ENCODE peak calls at places on chromosomes 3 and 15, in seven cellular contexts. O is myocyte; J is stimulated activated CD4-positive, alpha-beta T cell treated with anti-CD3 and anti-CD28 coated beads, Interleukin-1b, Interleukin-23, amount 100 ng/mL, for 4 hours; D is pons; A is ACHN; Z is HT1080; K is HFFc6. I is an unnamed sample.

GRCh38 chr3:146546366-146546965 is 2.1 kb upstream of the PLSCR1 start:
- DNase-seq in O (no peak), D (no peak), J (no peak), Z (no peak), K (no peak), A (no peak), I (no peak)

GRCh38 chr3:17424137-17424536 is 318.3 kb downstream of the TBC1D5 start:
- DNase-seq in O (no peak), A (no peak), J (no peak), K (no peak), Z (no peak), D (no peak), I (peak; percentile 10)

GRCh38 chr3:146326875-146327543 is 76.1 kb upstream of the PLSCR4 start:
- DNase-seq in J (no peak), K (peak; percentile 68), D (peak; percentile 51), O (peak; percentile 71), Z (peak; percentile 69), A (peak; percentile 43), I (no peak)

GRCh38 chr3:42830437-42831320 is 21.4 kb downstream of the ACKR2 start:
- DNase-seq in K (no peak), D (no peak), A (peak; percentile 37), O (peak; percentile 37), J (no peak), Z (no peak), I (peak; percentile 42)

GRCh38 chr3:121064121-121064520 is 156.1 kb downstream of the STXBP5L start:
- DNase-seq in K (no peak), O (no peak), D (no peak), A (no peak), J (no peak), Z (peak; percentile 50), I (no peak)

GRCh38 chr3:59820352-59820934 is 770.6 kb upstream of the CFAP20DC start:
- DNase-seq in A (no peak), O (peak; percentile 24), K (peak; percentile 34), J (no peak), Z (peak; percentile 86), D (no peak), I (no peak)

GRCh38 chr3:21705769-21706168 is 45.2 kb downstream of the ZNF385D start:
- DNase-seq in K (peak; percentile 74), D (peak; percentile 20), O (peak; percentile 96), Z (peak; percentile 96), A (peak; percentile 58), J (no peak), I (no peak)

GRCh38 chr15:75693501-75694240 is 19.0 kb downstream of the CSPG4 start:
- DNase-seq in A (no peak), D (no peak), K (peak; percentile 42), Z (peak; percentile 56), O (peak; percentile 95), J (no peak), I (no peak)

GRCh38 chr15:101498731-101499480 is 9.4 kb upstream of the PCSK6 start:
- DNase-seq in A (no peak), K (no peak), J (no peak), D (no peak), O (peak; percentile 58), Z (no peak), I (no peak)

GRCh38 chr3:46369675-46370132 is 1.0 kb upstream of the CCR5 start:
- DNase-seq in K (no peak), A (no peak), J (no peak), O (no peak), D (no peak), Z (no peak), I (no peak)

GRCh38 chr3:62833538-62833937 is 41.7 kb downstream of the CADPS start:
- DNase-seq in J (no peak), K (no peak), D (no peak), Z (peak; percentile 8), A (peak; percentile 19), O (peak; percentile 4), I (no peak)

GRCh38 chr3:14352002-14352627 is 50.3 kb upstream of the SLC6A6 start:
- DNase-seq in J (no peak), A (peak; percentile 44), Z (peak; percentile 68), O (no peak), D (no peak), K (no peak), I (no peak)

GRCh38 chr3:94303897-94304296 is 241.0 kb downstream of the NSUN3 start:
- DNase-seq in D (peak; percentile 32), O (peak; percentile 23), K (no peak), Z (no peak), J (no peak), A (peak; percentile 27), I (no peak)

GRCh38 chr15:55277116-55277564 is 12.5 kb downstream of the RAB27A start:
- DNase-seq in K (no peak), D (no peak), Z (peak; percentile 60), J (no peak), A (no peak), O (no peak), I (no peak)

GRCh38 chr3:14434541-14435151 is 32.2 kb downstream of the SLC6A6 start:
- DNase-seq in J (no peak), K (no peak), O (no peak), D (peak; percentile 63), A (no peak), Z (no peak), I (peak; percentile 77)

GRCh38 chr3:108818404-108818803 is 4.2 kb upstream of the TRAT1 start:
- DNase-seq in K (no peak), D (no peak), A (peak; percentile 57), O (peak; percentile 9), J (no peak), Z (peak; percentile 70), I (peak; percentile 5)

GRCh38 chr15:74365619-74366445 is 1.6 kb downstream of the CYP11A1 start:
- DNase-seq in O (no peak), K (peak; percentile 41), Z (no peak), J (no peak), D (no peak), A (peak; percentile 73), I (no peak)

GRCh38 chr15:29674661-29675533 is 147.4 kb downstream of the TJP1 start:
- DNase-seq in Z (peak; percentile 40), D (no peak), O (peak; percentile 43), K (peak; percentile 29), A (peak; percentile 85), J (no peak), I (no peak)

GRCh38 chr3:32913790-32914446 is 37.5 kb upstream of the CCR4 start:
- DNase-seq in A (no peak), K (peak; percentile 68), D (no peak), O (no peak), J (no peak), Z (no peak), I (no peak)

GRCh38 chr3:26931891-26932290 is 309.3 kb downstream of the LRRC3B start:
- DNase-seq in A (no peak), O (no peak), K (no peak), Z (no peak), D (no peak), J (no peak), I (no peak)

GRCh38 chr15:40493089-40493840 is 22.5 kb downstream of the CHST14 start:
- DNase-seq in Z (peak; percentile 70), J (peak; percentile 25), K (no peak), O (no peak), D (no peak), A (no peak), I (no peak)

GRCh38 chr15:99504823-99505551 is 60.8 kb upstream of the MEF2A start:
- DNase-seq in O (no peak), Z (peak; percentile 55), D (no peak), A (peak; percentile 5), J (no peak), K (no peak), I (no peak)

GRCh38 chr15:57335326-57336118 is 40.8 kb upstream of the CGNL1 start:
- DNase-seq in Z (no peak), D (no peak), O (peak; percentile 55), J (no peak), K (no peak), A (no peak), I (no peak)

GRCh38 chr3:32138545-32139104 is 32.2 kb downstream of the GPD1L start:
- DNase-seq in K (no peak), Z (no peak), O (no peak), D (no peak), A (no peak), J (no peak), I (no peak)

GRCh38 chr3:172787746-172788145 is 37.2 kb downstream of the ECT2 start:
- DNase-seq in K (peak; percentile 44), Z (no peak), J (no peak), D (no peak), A (no peak), O (no peak), I (no peak)

GRCh38 chr3:66598168-66598567 is 97.3 kb upstream of the LRIG1 start:
- DNase-seq in K (no peak), O (peak; percentile 30), Z (peak; percentile 39), D (no peak), J (no peak), A (no peak), I (no peak)

GRCh38 chr3:63824309-63824708 is 5.2 kb downstream of the C3orf49 start:
- DNase-seq in Z (peak; percentile 80), D (no peak), K (peak; percentile 57), J (no peak), A (no peak), O (no peak), I (no peak)

GRCh38 chr15:73518180-73518862 is 75.4 kb downstream of the REC114 start:
- DNase-seq in K (no peak), O (no peak), Z (no peak), J (no peak), D (no peak), A (no peak), I (peak; percentile 2)

GRCh38 chr3:127794402-127794801 is 27.9 kb downstream of the MGLL start:
- DNase-seq in J (no peak), D (no peak), O (no peak), K (no peak), Z (no peak), A (no peak), I (no peak)

GRCh38 chr15:79479616-79480015 is 47.5 kb downstream of the MINAR1 start:
- DNase-seq in J (no peak), A (no peak), Z (no peak), O (no peak), K (no peak), D (no peak), I (no peak)

GRCh38 chr15:100438570-100438969 is 90.2 kb downstream of the CERS3 start:
- DNase-seq in Z (peak; percentile 27), J (peak; percentile 17), A (no peak), O (peak; percentile 3), D (peak; percentile 37), K (no peak), I (peak; percentile 63)

GRCh38 chr15:57183614-57184344 is 192.5 kb upstream of the CGNL1 start:
- DNase-seq in O (no peak), Z (no peak), A (no peak), J (no peak), D (no peak), K (no peak), I (no peak)

GRCh38 chr3:111069974-111070751 is 1.5 kb upstream of the NECTIN3 start:
- DNase-seq in O (no peak), Z (peak; percentile 13), K (no peak), J (no peak), A (no peak), D (peak; percentile 48), I (no peak)

I was measured in NCI-H2029.